ENCODE peak calls at places on chromosomes 1 and 21, in five cellular contexts. Q is dorsolateral prefrontal cortex, R is transverse colon, S is adrenal gland, J is tibial artery. I is an unnamed sample.

GRCh38 chr1:201020040-201020591 is 3.4 kb downstream of the KIF21B start:
- DNase-seq in S (no peak), Q (no peak), R (peak), J (no peak), I (peak)

GRCh38 chr1:44628962-44629756 is 45.1 kb downstream of the TMEM53 start:
- DNase-seq in R (no peak), S (peak), Q (no peak), J (no peak), I (no peak)

GRCh38 chr1:13781907-13782633 is 82.1 kb downstream of the PRDM2 start:
- DNase-seq in J (no peak), S (peak), Q (no peak), R (no peak), I (no peak)

GRCh38 chr1:226407199-226407496 is 745 bp downstream of the PARP1 start:
- DNase-seq in Q (no peak), R (no peak), S (no peak), J (no peak), I (no peak)

GRCh38 chr21:43718872-43719747 is at the start of gene PDXK:
- DNase-seq in J (peak), R (peak), S (peak), Q (peak), I (peak)

GRCh38 chr21:32916088-32916487 is 109.6 kb upstream of the OLIG2 start:
- DNase-seq in J (no peak), Q (no peak), R (no peak), S (no peak), I (no peak)

GRCh38 chr21:28633803-28634572 is 358.7 kb downstream of the LTN1 start:
- DNase-seq in J (peak), Q (no peak), S (no peak), R (no peak), I (no peak)

GRCh38 chr1:39933956-39934941 is 20.7 kb upstream of the MFSD2A start:
- DNase-seq in Q (no peak), R (peak), S (peak), J (peak), I (no peak)

GRCh38 chr1:3599286-3599811 is 12.0 kb downstream of the MEGF6 start:
- DNase-seq in J (no peak), R (no peak), S (no peak), Q (no peak), I (no peak)

GRCh38 chr1:163308811-163309210 is 12.9 kb upstream of the NUF2 start:
- DNase-seq in S (no peak), Q (no peak), J (no peak), R (no peak), I (no peak)

GRCh38 chr21:25863031-25863430 is 128.3 kb downstream of the GABPA start:
- DNase-seq in J (no peak), S (no peak), Q (no peak), R (no peak), I (no peak)

GRCh38 chr1:112998592-112999235 is 42.7 kb upstream of the SLC16A1 start:
- DNase-seq in R (no peak), S (peak), Q (no peak), J (peak), I (no peak)

GRCh38 chr1:10909697-10910489 is 102.6 kb upstream of the TARDBP start:
- DNase-seq in R (peak), J (no peak), S (peak), Q (no peak), I (peak)

GRCh38 chr1:93471911-93472310 is 24.0 kb downstream of the FNBP1L start:
- DNase-seq in J (no peak), S (peak), Q (no peak), R (no peak), I (no peak)

GRCh38 chr1:109331113-109331512 is 24.3 kb upstream of the MYBPHL start:
- DNase-seq in Q (no peak), S (no peak), R (no peak), J (no peak), I (no peak)

GRCh38 chr1:214590696-214591095 is 12.3 kb upstream of the CENPF start:
- DNase-seq in R (no peak), Q (no peak), S (no peak), J (no peak), I (no peak)

GRCh38 chr21:34158866-34159616 is 85.7 kb downstream of the MRPS6 start:
- DNase-seq in Q (no peak), R (no peak), S (no peak), J (no peak), I (no peak)

GRCh38 chr21:34157456-34158025 is 84.2 kb downstream of the MRPS6 start:
- DNase-seq in J (no peak), Q (no peak), R (no peak), S (no peak), I (no peak)

GRCh38 chr21:34154878-34155277 is 81.5 kb downstream of the MRPS6 start:
- DNase-seq in J (no peak), R (no peak), S (no peak), Q (no peak), I (no peak)

GRCh38 chr21:34159617-34159883 is 86.2 kb downstream of the MRPS6 start:
- DNase-seq in R (no peak), Q (no peak), J (no peak), S (no peak), I (no peak)

GRCh38 chr21:34156957-34157356 is 83.6 kb downstream of the MRPS6 start:
- DNase-seq in J (no peak), R (no peak), Q (no peak), S (no peak), I (no peak)
- H3K27ac ChIP-seq in J (peak), R (no peak), Q (no peak), S (no peak), I (no peak)

DNA sequence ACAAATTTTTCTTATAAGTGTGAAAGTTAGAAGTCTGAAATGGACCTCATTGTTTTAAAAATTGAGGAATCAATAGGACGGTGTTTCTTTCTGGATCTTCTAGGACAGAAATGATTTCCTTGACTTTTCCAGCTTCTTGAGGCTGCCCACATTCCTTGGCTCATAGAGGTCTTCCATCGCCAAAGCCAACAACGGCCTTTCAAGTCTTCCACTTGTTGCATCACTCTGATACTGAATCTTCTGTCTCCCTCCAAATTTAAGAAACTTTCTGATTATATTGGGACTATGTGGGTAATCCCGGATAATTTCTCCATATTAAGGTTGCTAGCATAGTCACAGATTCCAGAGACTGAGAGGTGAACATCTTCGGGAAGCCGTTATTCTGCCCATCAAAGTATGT is 595.4 kb upstream of the ADAMTS5 start:
- DNase-seq in J (no peak), S (no peak), R (no peak), Q (no peak), I (no peak)
- TF ChIP-seq CTCF in J (no peak), S (no peak), R (no peak), Q (no peak), I (no peak)

DNA sequence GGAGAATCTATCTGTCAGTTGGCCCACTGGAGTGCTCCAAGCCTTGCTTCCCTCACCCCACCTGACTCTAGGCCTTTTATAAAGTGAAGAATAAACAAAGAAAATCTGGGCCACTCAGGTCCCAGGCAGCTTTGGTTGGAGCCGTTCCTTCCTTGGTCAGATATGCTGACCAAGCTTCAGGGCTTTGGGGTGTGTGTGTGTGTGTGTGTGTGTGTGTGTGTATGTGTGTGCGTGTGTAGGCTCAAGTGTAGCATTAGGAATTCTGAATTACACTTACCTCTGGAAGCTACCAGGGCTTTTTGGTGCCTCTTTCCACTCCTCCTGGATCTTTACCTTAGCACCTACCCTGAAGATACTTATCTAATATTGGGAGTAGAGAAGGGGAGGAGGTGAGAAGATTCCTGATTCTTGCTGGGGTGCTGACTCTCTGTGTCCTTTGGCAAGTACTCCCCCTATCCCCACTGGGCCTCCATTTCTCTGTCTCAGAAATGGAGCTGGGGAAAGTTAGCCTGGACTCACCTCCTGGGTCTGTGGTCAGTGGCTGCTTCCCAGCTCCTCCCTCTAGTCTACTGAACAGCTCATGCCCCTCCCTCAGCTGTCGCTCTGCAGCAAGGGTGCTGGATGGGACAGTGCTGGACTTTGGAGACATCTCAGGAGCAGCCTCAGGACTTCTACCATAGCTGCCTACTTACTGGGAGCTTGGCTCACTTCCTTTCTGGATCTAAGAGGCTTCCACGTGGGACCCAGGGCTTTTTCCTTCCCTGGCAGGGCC is 10.8 kb downstream of the FOXD2 start:
- DNase-seq in J (no peak), R (no peak), S (no peak), Q (no peak), I (no peak)
- H3K27ac ChIP-seq in J (no peak), R (no peak), S (no peak), Q (no peak), I (no peak)

GRCh38 chr1:15288173-15288926 is 41.3 kb downstream of the FHAD1 start:
- DNase-seq in J (no peak), R (no peak), Q (no peak), S (no peak), I (peak)
- TF ChIP-seq CTCF in J (no peak), R (no peak), Q (no peak), S (no peak), I (peak)

DNA sequence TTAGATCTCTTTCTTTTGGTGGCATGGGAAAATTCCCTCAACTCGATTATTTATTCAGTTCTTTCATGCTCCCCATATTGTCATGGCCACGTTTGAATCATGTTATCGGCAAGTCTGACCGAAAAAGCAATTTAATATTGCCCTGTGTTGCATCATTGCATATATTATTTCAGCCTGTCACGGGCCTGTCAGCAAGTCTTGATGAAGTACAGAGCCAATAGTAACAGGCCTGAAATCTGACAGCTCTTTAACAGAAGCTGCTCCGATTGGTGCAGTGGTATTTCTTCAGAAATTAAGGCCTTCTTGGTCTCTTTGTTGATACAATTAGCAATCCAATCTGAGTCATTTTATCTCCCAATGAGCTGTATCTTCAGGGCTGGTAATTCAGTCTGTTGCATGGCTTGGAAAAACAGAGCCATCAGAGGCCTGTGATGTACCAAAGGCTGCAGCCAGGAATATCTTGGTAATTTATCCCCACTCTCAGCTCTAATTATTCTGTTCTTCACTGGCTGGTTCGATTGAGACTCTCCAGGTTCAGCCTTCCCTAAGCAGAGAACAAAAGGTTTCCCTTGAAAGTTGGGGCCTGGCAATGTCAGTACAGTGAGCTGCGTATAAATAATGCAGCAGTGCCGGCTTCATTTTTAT is 149.5 kb downstream of the FGGY start:
- DNase-seq in R (peak), Q (no peak), J (no peak), S (peak), I (no peak)
- H3K27ac ChIP-seq in R (peak), Q (no peak), J (peak), S (no peak), I (peak)

GRCh38 chr21:14773777-14774345 is 227.7 kb upstream of the SAMSN1 start:
- DNase-seq in J (no peak), R (peak), Q (no peak), S (peak), I (peak)
- TF ChIP-seq CTCF in J (no peak), R (peak), Q (peak), S (peak), I (peak)

DNA sequence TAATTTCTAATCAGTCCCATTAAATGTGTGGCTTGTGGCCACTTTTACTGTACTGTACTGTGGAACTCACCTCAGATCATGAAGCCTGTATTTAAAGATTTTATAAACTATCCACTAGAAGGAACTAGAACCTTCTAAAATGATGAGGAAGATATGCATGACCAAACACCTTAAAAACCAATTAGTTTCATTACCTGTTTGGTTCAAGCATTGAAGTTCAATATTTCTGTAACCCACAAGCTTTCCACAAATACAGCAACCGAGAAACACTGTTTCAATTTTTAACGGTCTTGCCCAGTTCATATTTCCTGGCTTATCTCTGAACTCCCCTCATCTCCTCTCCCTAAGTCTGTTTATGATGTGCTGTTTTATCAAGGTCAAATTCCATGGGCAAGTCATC is 264.3 kb upstream of the PLD5 start:
- DNase-seq in J (no peak), Q (no peak), S (no peak), R (no peak), I (no peak)
- H3K27ac ChIP-seq in J (no peak), Q (no peak), S (no peak), R (no peak), I (no peak)